ENCODE peak calls at places on chromosomes 16 and 17, in seven cellular contexts. W is non-pigmented ciliary epithelial cell; F is stimulated activated CD4-positive, alpha-beta T cell treated with anti-CD3 and anti-CD28 coated beads, Interleukin-1b, Interleukin-23, amount 100 ng/mL, for 1 hour; M is tibial nerve; I is NCI-H2081; A is stimulated activated CD8-positive, alpha-beta memory T cell treated with anti-CD3 and anti-CD28 coated beads, Interleukin-7, amount 100 ng/mL, for 1 hour; H is T-helper 2 cell. C is an unnamed sample.

GRCh38 chr17:28385037-28385797 is 13.7 kb downstream of the SARM1 start:
- DNase-seq in W (no peak), F (no peak), M (no peak), I (no peak), A (no peak), H (no peak), C (no peak)

GRCh38 chr17:5485270-5486205 is at the start of gene DERL2:
- DNase-seq in W (no peak), F (no peak), M (no peak), I (no peak), A (no peak), H (no peak), C (no peak)

GRCh38 chr17:37700881-37701280 is 44.0 kb downstream of the HNF1B start:
- DNase-seq in W (no peak), F (no peak), M (no peak), I (no peak), A (no peak), H (no peak), C (no peak)

GRCh38 chr16:88899901-88900648 is 33.6 kb upstream of the PABPN1L start:
- DNase-seq in W (no peak), F (no peak), M (no peak), I (no peak), A (no peak), H (no peak), C (no peak)

GRCh38 chr17:21689604-21690003 is 2.7 kb upstream of the KCNJ18 start:
- DNase-seq in W (no peak), F (no peak), M (peak), I (no peak), A (no peak), H (no peak), C (no peak)

GRCh38 chr17:3535253-3535995 is 22.2 kb downstream of the TRPV3 start:
- DNase-seq in W (peak), F (peak), M (peak), I (peak), A (no peak), H (peak), C (no peak)

GRCh38 chr16:31860508-31860907 is 13.1 kb upstream of the ZNF267 start:
- DNase-seq in W (no peak), F (no peak), M (no peak), I (no peak), A (no peak), H (no peak), C (no peak)

GRCh38 chr16:50152386-50152806 is 710 bp upstream of the TENT4B start:
- DNase-seq in W (no peak), F (peak), M (no peak), I (no peak), A (peak), H (peak), C (no peak)

GRCh38 chr17:55162556-55162946 is 102.2 kb upstream of the HLF start:
- DNase-seq in W (no peak), F (no peak), M (no peak), I (no peak), A (no peak), H (no peak), C (no peak)

GRCh38 chr17:79529661-79530081 is 81.2 kb downstream of the RBFOX3 start:
- DNase-seq in W (no peak), F (no peak), M (no peak), I (no peak), A (no peak), H (no peak), C (no peak)

C was measured in D721Med.